ENCODE peak calls at places on chromosomes 7 and 10, in five cellular contexts. One of them, this sample, is unnamed.

GRCh38 chr7:133984023-133984422 is 143.1 kb upstream of the LRGUK start:
- DNase-seq in right lobe of liver: no peak
- DNase-seq in stimulated activated CD4-positive, alpha-beta T cell treated with anti-CD3 and anti-CD28 coated beads, Interleukin-4, amount 100 ng/mL, for 48 hours: no peak
- DNase-seq in HS-5: no peak
- DNase-seq in MV-4-11: no peak
- DNase-seq in this sample: no peak

GRCh38 chr10:89522463-89522862 is 12.9 kb downstream of the SLC16A12 start:
- DNase-seq in right lobe of liver: no peak
- DNase-seq in stimulated activated CD4-positive, alpha-beta T cell treated with anti-CD3 and anti-CD28 coated beads, Interleukin-4, amount 100 ng/mL, for 48 hours: no peak
- DNase-seq in HS-5: no peak
- DNase-seq in MV-4-11: no peak
- DNase-seq in this sample: no peak

GRCh38 chr10:95536017-95536416 is 25.2 kb downstream of the SORBS1 start:
- DNase-seq in right lobe of liver: no peak
- DNase-seq in stimulated activated CD4-positive, alpha-beta T cell treated with anti-CD3 and anti-CD28 coated beads, Interleukin-4, amount 100 ng/mL, for 48 hours: no peak
- DNase-seq in HS-5: no peak
- DNase-seq in MV-4-11: no peak
- DNase-seq in this sample: no peak

GRCh38 chr10:34821587-34822585 is 6.8 kb upstream of the PARD3 start:
- DNase-seq in right lobe of liver: no peak
- DNase-seq in stimulated activated CD4-positive, alpha-beta T cell treated with anti-CD3 and anti-CD28 coated beads, Interleukin-4, amount 100 ng/mL, for 48 hours: no peak
- DNase-seq in HS-5: no peak
- DNase-seq in MV-4-11: no peak
- DNase-seq in this sample: no peak

GRCh38 chr10:6207658-6208057 is 4.9 kb downstream of the PFKFB3 start:
- DNase-seq in right lobe of liver: no peak
- DNase-seq in stimulated activated CD4-positive, alpha-beta T cell treated with anti-CD3 and anti-CD28 coated beads, Interleukin-4, amount 100 ng/mL, for 48 hours: no peak
- DNase-seq in HS-5: no peak
- DNase-seq in MV-4-11: peak
- DNase-seq in this sample: no peak

GRCh38 chr7:82019538-82019937 is 249.7 kb upstream of the HGF start:
- DNase-seq in right lobe of liver: no peak
- DNase-seq in stimulated activated CD4-positive, alpha-beta T cell treated with anti-CD3 and anti-CD28 coated beads, Interleukin-4, amount 100 ng/mL, for 48 hours: no peak
- DNase-seq in HS-5: no peak
- DNase-seq in MV-4-11: no peak
- DNase-seq in this sample: no peak

GRCh38 chr10:11988924-11989323 is 53.7 kb downstream of the UPF2 start:
- DNase-seq in right lobe of liver: no peak
- DNase-seq in stimulated activated CD4-positive, alpha-beta T cell treated with anti-CD3 and anti-CD28 coated beads, Interleukin-4, amount 100 ng/mL, for 48 hours: no peak
- DNase-seq in HS-5: no peak
- DNase-seq in MV-4-11: no peak
- DNase-seq in this sample: no peak

GRCh38 chr10:10699427-10699826 is 318.2 kb upstream of the CELF2 start:
- DNase-seq in right lobe of liver: no peak
- DNase-seq in stimulated activated CD4-positive, alpha-beta T cell treated with anti-CD3 and anti-CD28 coated beads, Interleukin-4, amount 100 ng/mL, for 48 hours: no peak
- DNase-seq in HS-5: no peak
- DNase-seq in MV-4-11: peak
- DNase-seq in this sample: peak

GRCh38 chr10:66322777-66323176 is 603.1 kb upstream of the LRRTM3 start:
- DNase-seq in right lobe of liver: no peak
- DNase-seq in stimulated activated CD4-positive, alpha-beta T cell treated with anti-CD3 and anti-CD28 coated beads, Interleukin-4, amount 100 ng/mL, for 48 hours: no peak
- DNase-seq in HS-5: no peak
- DNase-seq in MV-4-11: no peak
- DNase-seq in this sample: no peak

GRCh38 chr10:87659571-87660483 is at the start of gene PAPSS2:
- DNase-seq in right lobe of liver: peak
- DNase-seq in stimulated activated CD4-positive, alpha-beta T cell treated with anti-CD3 and anti-CD28 coated beads, Interleukin-4, amount 100 ng/mL, for 48 hours: no peak
- DNase-seq in HS-5: no peak
- DNase-seq in MV-4-11: peak
- DNase-seq in this sample: no peak

GRCh38 chr10:31947144-31947926 is 18.7 kb upstream of the ARHGAP12 start:
- DNase-seq in right lobe of liver: no peak
- DNase-seq in stimulated activated CD4-positive, alpha-beta T cell treated with anti-CD3 and anti-CD28 coated beads, Interleukin-4, amount 100 ng/mL, for 48 hours: no peak
- DNase-seq in HS-5: peak
- DNase-seq in MV-4-11: peak
- DNase-seq in this sample: peak

GRCh38 chr7:19117081-19117869 is at the start of gene TWIST1:
- DNase-seq in right lobe of liver: peak
- DNase-seq in stimulated activated CD4-positive, alpha-beta T cell treated with anti-CD3 and anti-CD28 coated beads, Interleukin-4, amount 100 ng/mL, for 48 hours: no peak
- DNase-seq in HS-5: peak
- DNase-seq in MV-4-11: no peak
- DNase-seq in this sample: peak

GRCh38 chr7:79702116-79702515 is 248.6 kb upstream of the MAGI2 start:
- DNase-seq in right lobe of liver: no peak
- DNase-seq in stimulated activated CD4-positive, alpha-beta T cell treated with anti-CD3 and anti-CD28 coated beads, Interleukin-4, amount 100 ng/mL, for 48 hours: no peak
- DNase-seq in HS-5: no peak
- DNase-seq in MV-4-11: no peak
- DNase-seq in this sample: no peak

GRCh38 chr7:29375641-29376562 is 181.3 kb downstream of the CHN2 start:
- DNase-seq in right lobe of liver: peak
- DNase-seq in stimulated activated CD4-positive, alpha-beta T cell treated with anti-CD3 and anti-CD28 coated beads, Interleukin-4, amount 100 ng/mL, for 48 hours: no peak
- DNase-seq in HS-5: peak
- DNase-seq in MV-4-11: no peak
- DNase-seq in this sample: no peak

GRCh38 chr10:132062181-132062515 is 3.6 kb upstream of the JAKMIP3 start:
- DNase-seq in right lobe of liver: no peak
- DNase-seq in stimulated activated CD4-positive, alpha-beta T cell treated with anti-CD3 and anti-CD28 coated beads, Interleukin-4, amount 100 ng/mL, for 48 hours: no peak
- DNase-seq in HS-5: no peak
- DNase-seq in MV-4-11: no peak
- DNase-seq in this sample: no peak

GRCh38 chr10:97079157-97079435 is 106.7 kb downstream of the SLIT1 start:
- DNase-seq in right lobe of liver: no peak
- DNase-seq in stimulated activated CD4-positive, alpha-beta T cell treated with anti-CD3 and anti-CD28 coated beads, Interleukin-4, amount 100 ng/mL, for 48 hours: no peak
- DNase-seq in HS-5: no peak
- DNase-seq in MV-4-11: no peak
- DNase-seq in this sample: no peak

GRCh38 chr7:134453526-134453925 is 5.4 kb downstream of the AKR1B1 start:
- DNase-seq in right lobe of liver: no peak
- DNase-seq in stimulated activated CD4-positive, alpha-beta T cell treated with anti-CD3 and anti-CD28 coated beads, Interleukin-4, amount 100 ng/mL, for 48 hours: no peak
- DNase-seq in HS-5: no peak
- DNase-seq in MV-4-11: no peak
- DNase-seq in this sample: no peak

GRCh38 chr7:36820527-36821170 is 96.4 kb upstream of the AOAH start:
- DNase-seq in right lobe of liver: no peak
- DNase-seq in stimulated activated CD4-positive, alpha-beta T cell treated with anti-CD3 and anti-CD28 coated beads, Interleukin-4, amount 100 ng/mL, for 48 hours: no peak
- DNase-seq in HS-5: peak
- DNase-seq in MV-4-11: no peak
- DNase-seq in this sample: no peak

GRCh38 chr7:14834456-14834855 is 68.1 kb downstream of the DGKB start:
- DNase-seq in right lobe of liver: no peak
- DNase-seq in stimulated activated CD4-positive, alpha-beta T cell treated with anti-CD3 and anti-CD28 coated beads, Interleukin-4, amount 100 ng/mL, for 48 hours: no peak
- DNase-seq in HS-5: peak
- DNase-seq in MV-4-11: no peak
- DNase-seq in this sample: no peak

GRCh38 chr7:92963599-92963998 is 127.2 kb upstream of the CDK6 start:
- DNase-seq in right lobe of liver: no peak
- DNase-seq in stimulated activated CD4-positive, alpha-beta T cell treated with anti-CD3 and anti-CD28 coated beads, Interleukin-4, amount 100 ng/mL, for 48 hours: no peak
- DNase-seq in HS-5: no peak
- DNase-seq in MV-4-11: no peak
- DNase-seq in this sample: no peak

GRCh38 chr10:17216217-17216900 is 11.7 kb upstream of the VIM start:
- DNase-seq in right lobe of liver: no peak
- DNase-seq in stimulated activated CD4-positive, alpha-beta T cell treated with anti-CD3 and anti-CD28 coated beads, Interleukin-4, amount 100 ng/mL, for 48 hours: no peak
- DNase-seq in HS-5: peak
- DNase-seq in MV-4-11: peak
- DNase-seq in this sample: peak

GRCh38 chr7:74474271-74474865 is 20.7 kb downstream of the GTF2IRD1 start:
- DNase-seq in right lobe of liver: no peak
- DNase-seq in stimulated activated CD4-positive, alpha-beta T cell treated with anti-CD3 and anti-CD28 coated beads, Interleukin-4, amount 100 ng/mL, for 48 hours: no peak
- DNase-seq in HS-5: no peak
- DNase-seq in MV-4-11: no peak
- DNase-seq in this sample: no peak

GRCh38 chr10:50552308-50552707 is 71.4 kb downstream of the SGMS1 start:
- DNase-seq in right lobe of liver: no peak
- DNase-seq in stimulated activated CD4-positive, alpha-beta T cell treated with anti-CD3 and anti-CD28 coated beads, Interleukin-4, amount 100 ng/mL, for 48 hours: no peak
- DNase-seq in HS-5: no peak
- DNase-seq in MV-4-11: no peak
- DNase-seq in this sample: no peak

GRCh38 chr10:131116216-131117005 is 195.1 kb downstream of the TCERG1L start:
- DNase-seq in right lobe of liver: no peak
- DNase-seq in stimulated activated CD4-positive, alpha-beta T cell treated with anti-CD3 and anti-CD28 coated beads, Interleukin-4, amount 100 ng/mL, for 48 hours: no peak
- DNase-seq in HS-5: no peak
- DNase-seq in MV-4-11: no peak
- DNase-seq in this sample: no peak

GRCh38 chr7:100726998-100727761 is 6.2 kb upstream of the ZAN start:
- DNase-seq in right lobe of liver: no peak
- DNase-seq in stimulated activated CD4-positive, alpha-beta T cell treated with anti-CD3 and anti-CD28 coated beads, Interleukin-4, amount 100 ng/mL, for 48 hours: no peak
- DNase-seq in HS-5: no peak
- DNase-seq in MV-4-11: no peak
- DNase-seq in this sample: no peak

GRCh38 chr10:26543567-26544306 is 105.6 kb downstream of the APBB1IP start:
- DNase-seq in right lobe of liver: no peak
- DNase-seq in stimulated activated CD4-positive, alpha-beta T cell treated with anti-CD3 and anti-CD28 coated beads, Interleukin-4, amount 100 ng/mL, for 48 hours: no peak
- DNase-seq in HS-5: no peak
- DNase-seq in MV-4-11: no peak
- DNase-seq in this sample: no peak

GRCh38 chr7:73870041-73870492 is 9.1 kb downstream of the TMEM270 start:
- DNase-seq in right lobe of liver: peak
- DNase-seq in stimulated activated CD4-positive, alpha-beta T cell treated with anti-CD3 and anti-CD28 coated beads, Interleukin-4, amount 100 ng/mL, for 48 hours: no peak
- DNase-seq in HS-5: no peak
- DNase-seq in MV-4-11: no peak
- DNase-seq in this sample: no peak

GRCh38 chr7:945147-945555 is 9.3 kb downstream of the ADAP1 start:
- DNase-seq in right lobe of liver: peak
- DNase-seq in stimulated activated CD4-positive, alpha-beta T cell treated with anti-CD3 and anti-CD28 coated beads, Interleukin-4, amount 100 ng/mL, for 48 hours: no peak
- DNase-seq in HS-5: no peak
- DNase-seq in MV-4-11: no peak
- DNase-seq in this sample: no peak

GRCh38 chr10:129655007-129655678 is 188.1 kb downstream of the MGMT start:
- DNase-seq in right lobe of liver: no peak
- DNase-seq in stimulated activated CD4-positive, alpha-beta T cell treated with anti-CD3 and anti-CD28 coated beads, Interleukin-4, amount 100 ng/mL, for 48 hours: no peak
- DNase-seq in HS-5: no peak
- DNase-seq in MV-4-11: no peak
- DNase-seq in this sample: no peak

GRCh38 chr10:43136995-43137700 is 1.1 kb upstream of the CSGALNACT2 start:
- DNase-seq in right lobe of liver: no peak
- DNase-seq in stimulated activated CD4-positive, alpha-beta T cell treated with anti-CD3 and anti-CD28 coated beads, Interleukin-4, amount 100 ng/mL, for 48 hours: no peak
- DNase-seq in HS-5: no peak
- DNase-seq in MV-4-11: no peak
- DNase-seq in this sample: no peak

GRCh38 chr10:93465806-93466675 is 16.1 kb downstream of the MYOF start:
- DNase-seq in right lobe of liver: peak
- DNase-seq in stimulated activated CD4-positive, alpha-beta T cell treated with anti-CD3 and anti-CD28 coated beads, Interleukin-4, amount 100 ng/mL, for 48 hours: no peak
- DNase-seq in HS-5: peak
- DNase-seq in MV-4-11: no peak
- DNase-seq in this sample: peak